ENCODE peak calls at places on chromosomes 11 and 22, in four cellular contexts. A, O, Z and H are unnamed samples.

GRCh38 chr22:23579870-23580585 is at the start of gene IGLL1:
- DNase-seq in A (no peak), O (no peak), Z (no peak), H (no peak)

GRCh38 chr11:62707277-62707771 is at the start of the genes BSCL2 and GNG3:
- DNase-seq in A (peak; percentile 6), O (no peak), Z (no peak), H (peak; percentile 68)

GRCh38 chr11:108733479-108734116 is 68.7 kb downstream of the DDX10 start:
- DNase-seq in A (no peak), O (no peak), Z (peak; percentile 63), H (no peak)

GRCh38 chr22:22709719-22710445 is 65.5 kb downstream of the GGTLC2 start:
- DNase-seq in A (no peak), O (no peak), Z (no peak), H (no peak)

GRCh38 chr11:122755941-122756340 is 82.4 kb upstream of the CRTAM start:
- DNase-seq in A (no peak), O (no peak), Z (no peak), H (no peak)

GRCh38 chr11:126127284-126127845 is 64.7 kb upstream of the CDON start:
- DNase-seq in A (no peak), O (no peak), Z (no peak), H (no peak)

GRCh38 chr22:23132376-23133091 is 9.3 kb downstream of the RSPH14 start:
- DNase-seq in A (no peak), O (no peak), Z (no peak), H (no peak)

GRCh38 chr11:65793625-65794400 is 7.0 kb downstream of the OVOL1 start:
- DNase-seq in A (no peak), O (no peak), Z (no peak), H (no peak)

GRCh38 chr11:121152764-121153163 is 51.7 kb downstream of the TECTA start:
- DNase-seq in A (no peak), O (no peak), Z (no peak), H (no peak)

GRCh38 chr11:44036811-44037657 is 10.7 kb upstream of the ACCSL start:
- DNase-seq in A (peak; percentile 56), O (no peak), Z (peak; percentile 65), H (peak; percentile 46)

GRCh38 chr22:30426395-30427353 is 1.1 kb downstream of the MTFP1 start:
- DNase-seq in A (peak; percentile 90), O (peak; percentile 73), Z (peak; percentile 90), H (no peak)

GRCh38 chr11:11574373-11574772 is 47.4 kb downstream of the GALNT18 start:
- DNase-seq in A (no peak), O (no peak), Z (no peak), H (no peak)

GRCh38 chr11:10002221-10002620 is 291.8 kb downstream of the SBF2 start:
- DNase-seq in A (no peak), O (no peak), Z (peak; percentile 35), H (no peak)

GRCh38 chr11:130677486-130678153 is 229.2 kb downstream of the ADAMTS15 start:
- DNase-seq in A (no peak), O (no peak), Z (no peak), H (no peak)
- H3K27ac ChIP-seq in A (no peak overlapping the region), O (no peak overlapping the region), Z (no peak overlapping the region), H (no peak overlapping the region)

GRCh38 chr11:74615311-74615710 is 22.9 kb downstream of the POLD3 start:
- DNase-seq in A (no peak), O (no peak), Z (no peak), H (no peak)
- H3K27ac ChIP-seq in A (no peak overlapping the region), O (no peak overlapping the region), Z (no peak overlapping the region), H (no peak overlapping the region)

DNA sequence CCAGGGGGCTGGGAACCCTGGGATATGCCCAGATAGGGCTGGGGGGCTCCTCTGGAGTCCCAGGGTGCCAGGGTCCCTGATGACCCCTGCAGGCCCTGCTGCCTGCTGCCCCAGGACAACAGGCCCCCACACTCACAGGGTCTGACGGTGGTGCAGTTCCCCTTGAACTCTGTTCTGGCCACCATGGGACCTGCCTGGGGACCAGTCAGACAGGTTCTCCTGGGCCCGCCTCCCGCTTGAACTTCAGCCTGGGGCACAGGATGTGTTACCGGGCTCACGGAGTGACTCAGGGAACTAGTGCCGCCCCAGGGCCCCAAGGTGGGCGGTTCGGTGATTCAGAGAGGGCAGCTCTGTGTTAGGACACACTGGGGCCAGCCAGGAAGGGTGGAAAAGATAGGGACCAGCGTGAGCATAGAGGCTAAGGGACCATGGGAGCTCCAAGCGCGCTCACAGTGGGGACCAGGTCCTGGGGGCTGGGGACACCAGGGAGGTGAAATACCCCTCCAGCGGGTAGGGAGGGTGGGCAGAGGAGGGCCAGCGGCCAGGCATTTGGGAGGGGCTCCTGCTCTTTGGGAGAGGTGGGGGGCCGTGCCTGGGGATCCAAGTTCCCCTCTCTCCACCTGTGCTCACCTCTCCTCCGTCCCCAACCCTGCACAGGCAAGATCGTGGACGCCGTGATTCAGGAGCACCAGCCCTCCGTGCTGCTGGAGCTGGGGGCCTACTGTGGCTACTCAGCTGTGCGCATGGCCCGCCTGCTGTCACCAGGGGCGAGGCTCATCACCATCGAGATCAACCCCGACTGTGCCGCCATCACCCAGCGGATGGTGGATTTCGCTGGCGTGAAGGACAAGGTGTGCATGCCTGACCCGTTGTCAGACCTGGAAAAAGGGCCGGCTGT is 21.5 kb upstream of the TXNRD2 start:
- DNase-seq in A (peak; percentile 96), O (no peak), Z (peak; percentile 43), H (no peak)
- H3K27ac ChIP-seq in A (peak overlapping the region; percentile 95), O (no peak overlapping the region), Z (peak overlapping the region; percentile 27), H (peak overlapping the region; percentile 74)

GRCh38 chr22:38704568-38705234 is 1.0 kb upstream of the GTPBP1 start:
- DNase-seq in A (no peak), O (no peak), Z (peak; percentile 16), H (no peak)
- H3K27ac ChIP-seq in A (peak overlapping the region; percentile 11), O (peak overlapping the region; percentile 32), Z (peak overlapping the region; percentile 28), H (peak overlapping the region; percentile 73)

DNA sequence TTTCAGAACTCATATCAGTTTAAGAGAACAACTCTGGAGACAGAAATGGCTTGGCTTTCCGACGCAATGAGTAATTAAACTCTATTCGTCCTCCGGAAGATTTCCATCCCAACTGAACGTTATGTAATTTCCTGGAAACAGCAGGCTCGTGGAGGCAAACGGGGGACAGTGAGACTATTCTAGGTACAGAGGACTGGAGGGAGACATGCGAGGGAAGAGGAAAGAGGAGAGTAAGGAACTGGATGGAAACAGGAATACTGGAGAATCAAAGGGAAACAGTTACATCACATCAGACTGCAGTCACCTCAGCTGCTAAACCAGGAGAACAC is 28.3 kb downstream of the PPP2R1B start:
- DNase-seq in A (no peak), O (no peak), Z (peak; percentile 66), H (no peak)
- H3K27ac ChIP-seq in A (peak overlapping the region; percentile 98), O (no peak overlapping the region), Z (peak overlapping the region; percentile 54), H (peak overlapping the region; percentile 98)

GRCh38 chr11:78057462-78058055 is 6.1 kb upstream of the THRSP start:
- DNase-seq in A (no peak), O (no peak), Z (no peak), H (no peak)

GRCh38 chr11:78062671-78063070 is 990 bp upstream of the THRSP start:
- DNase-seq in A (no peak), O (no peak), Z (no peak), H (no peak)

GRCh38 chr11:78061921-78062311 is 1.7 kb upstream of the THRSP start:
- DNase-seq in A (peak; percentile 79), O (no peak), Z (no peak), H (no peak)

GRCh38 chr11:78061088-78061920 is 2.4 kb upstream of the THRSP start:
- DNase-seq in A (peak; percentile 94), O (no peak), Z (no peak), H (no peak)

DNA sequence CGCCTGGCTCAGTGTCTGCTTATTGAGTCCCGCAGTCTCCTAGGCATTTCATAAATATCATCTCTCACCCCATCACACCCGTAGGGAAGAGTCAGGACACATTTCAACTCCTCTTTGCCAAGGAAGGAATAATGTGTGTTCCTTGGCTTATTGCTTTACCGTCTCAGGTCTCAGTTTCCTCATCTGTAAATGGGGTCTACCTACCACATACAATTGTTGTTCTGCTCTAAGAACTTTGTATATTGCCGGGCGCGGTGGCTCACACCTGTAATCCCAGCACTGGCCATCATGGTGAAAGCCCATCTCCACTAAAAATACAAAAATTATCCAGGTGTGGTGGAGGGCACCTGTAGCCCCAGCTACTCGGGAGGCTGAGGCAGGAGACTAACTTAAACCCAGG is 3.1 kb upstream of the THRSP start:
- DNase-seq in A (no peak), O (no peak), Z (no peak), H (no peak)
- H3K27ac ChIP-seq in A (peak overlapping the region; percentile 47), O (no peak overlapping the region), Z (no peak overlapping the region), H (no peak overlapping the region)

GRCh38 chr11:1049911-1050580 is 13.5 kb upstream of the MUC6 start:
- DNase-seq in A (no peak), O (no peak), Z (no peak), H (no peak)
- H3K27ac ChIP-seq in A (no peak overlapping the region), O (no peak overlapping the region), Z (no peak overlapping the region), H (no peak overlapping the region)

DNA sequence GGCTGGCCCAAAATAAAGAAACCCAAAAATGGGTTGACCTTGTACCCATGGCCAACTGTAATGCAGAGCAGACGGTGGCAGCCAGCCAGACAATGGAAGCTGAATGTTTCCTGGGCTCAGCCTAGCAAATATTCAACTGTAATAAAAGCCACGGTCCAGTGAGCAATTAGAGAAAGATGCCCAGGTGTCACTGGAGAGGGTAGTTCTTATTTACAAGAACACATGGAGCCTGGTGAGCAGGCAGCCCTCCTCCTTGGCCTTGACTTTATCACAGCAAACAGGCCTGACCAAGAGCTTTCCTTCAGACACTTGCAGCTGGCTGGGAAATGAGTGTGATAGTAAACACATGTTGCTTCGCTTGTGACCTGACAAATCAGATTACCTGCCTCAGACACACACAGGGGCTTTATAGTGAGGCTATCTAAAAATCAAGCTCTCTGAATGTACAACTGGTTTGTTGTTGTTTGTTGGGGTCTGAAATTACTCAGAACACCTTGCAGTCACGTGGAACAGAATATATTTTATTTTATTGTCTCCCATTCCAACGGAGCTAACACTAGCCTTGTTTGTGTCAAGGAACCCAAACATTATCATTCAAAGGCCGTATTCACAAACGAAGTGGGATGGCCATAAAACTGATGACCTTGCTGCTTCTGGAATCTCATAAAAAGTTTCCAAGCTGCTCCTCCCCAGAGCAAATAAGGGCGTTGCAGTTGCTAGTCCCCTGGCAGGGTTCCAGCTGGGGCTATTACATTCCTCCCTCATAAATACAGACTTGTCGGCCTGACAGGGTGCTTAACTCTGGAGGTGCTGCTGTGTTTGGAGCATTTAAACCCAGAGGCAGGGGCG is 161.1 kb downstream of the BBOX1 start:
- DNase-seq in A (peak; percentile 72), O (no peak), Z (no peak), H (no peak)
- H3K27ac ChIP-seq in A (no peak overlapping the region), O (no peak overlapping the region), Z (no peak overlapping the region), H (no peak overlapping the region)

GRCh38 chr11:104164028-104164520 is at the start of gene PDGFD:
- DNase-seq in A (peak; percentile 9), O (no peak), Z (peak; percentile 89), H (no peak)
- H3K27ac ChIP-seq in A (no peak within 1 kb of the TSS), O (no peak within 1 kb of the TSS), Z (peak within 1 kb of the TSS; percentile 52), H (no peak within 1 kb of the TSS)

GRCh38 chr11:75302346-75302745 is 49.1 kb downstream of the ARRB1 start:
- DNase-seq in A (no peak), O (no peak), Z (peak; percentile 34), H (no peak)
- H3K27ac ChIP-seq in A (no peak overlapping the region), O (no peak overlapping the region), Z (no peak overlapping the region), H (peak overlapping the region; percentile 99)